ENCODE peak calls at places on chromosomes 12 and 14, in six cellular contexts. F, T, V, O, D and N are unnamed samples.

GRCh38 chr12:89750821-89751227 is 42.2 kb upstream of the ATP2B1 start:
- DNase-seq in F (no peak), T (no peak), V (no peak), O (no peak), D (no peak), N (no peak)

GRCh38 chr12:126384029-126384564 is 1318.9 kb downstream of the AACS start:
- DNase-seq in F (no peak), T (no peak), V (no peak), O (no peak), D (no peak), N (no peak)

GRCh38 chr12:49027846-49028245 is 9.3 kb upstream of the PRKAG1 start:
- DNase-seq in F (no peak), T (no peak), V (no peak), O (no peak), D (no peak), N (no peak)

GRCh38 chr14:26775765-26776577 is 178.1 kb upstream of the NOVA1 start:
- DNase-seq in F (no peak), T (no peak), V (no peak), O (no peak), D (peak; percentile 36), N (no peak)

GRCh38 chr14:100868621-100869370 is 34.7 kb downstream of the RTL1 start:
- DNase-seq in F (no peak), T (no peak), V (no peak), O (no peak), D (no peak), N (no peak)

GRCh38 chr12:71164877-71165197 is 7.0 kb upstream of the TSPAN8 start:
- DNase-seq in F (no peak), T (no peak), V (no peak), O (no peak), D (no peak), N (no peak)

GRCh38 chr12:87820524-87821194 is 208.5 kb downstream of the C12orf50 start:
- DNase-seq in F (no peak), T (no peak), V (no peak), O (no peak), D (peak; percentile 74), N (no peak)

GRCh38 chr14:68649461-68650189 is 143.2 kb downstream of the ZFP36L1 start:
- DNase-seq in F (no peak), T (no peak), V (no peak), O (peak; percentile 6), D (peak; percentile 53), N (no peak)

GRCh38 chr12:124484526-124484953 is 82.9 kb downstream of the NCOR2 start:
- DNase-seq in F (no peak), T (no peak), V (no peak), O (no peak), D (no peak), N (no peak)

GRCh38 chr12:18747960-18748359 is 10.0 kb downstream of the CAPZA3 start:
- DNase-seq in F (no peak), T (no peak), V (no peak), O (no peak), D (peak; percentile 95), N (no peak)

GRCh38 chr14:53955234-53955556 is 1.4 kb downstream of the BMP4 start:
- DNase-seq in F (no peak), T (no peak), V (no peak), O (no peak), D (no peak), N (no peak)

GRCh38 chr12:79452906-79453305 is 237.9 kb downstream of the PAWR start:
- DNase-seq in F (no peak), T (no peak), V (no peak), O (no peak), D (no peak), N (no peak)

GRCh38 chr12:121796855-121797751 is 3.6 kb upstream of the RHOF start:
- DNase-seq in F (no peak), T (no peak), V (no peak), O (peak; percentile 98), D (peak; percentile 83), N (peak; percentile 81)

GRCh38 chr12:74370608-74371216 is 166.9 kb upstream of the ATXN7L3B start:
- DNase-seq in F (no peak), T (no peak), V (no peak), O (no peak), D (no peak), N (no peak)

GRCh38 chr12:101655400-101655799 is 42.0 kb upstream of the CHPT1 start:
- DNase-seq in F (no peak), T (no peak), V (no peak), O (no peak), D (no peak), N (no peak)